ENCODE peak calls at places on chromosomes 2 and 18, in four cellular contexts. One of them, this sample, is unnamed.

GRCh38 chr2:117832905-117833613 is 18.6 kb downstream of the DDX18 start:
- DNase-seq in neuronal stem cell: no peak
- DNase-seq in PC-3: peak
- DNase-seq in hepatocyte: peak
- DNase-seq in this sample: peak

GRCh38 chr2:100786297-100786658 is 33.7 kb upstream of the NPAS2 start:
- DNase-seq in neuronal stem cell: no peak
- DNase-seq in PC-3: peak
- DNase-seq in hepatocyte: no peak
- DNase-seq in this sample: peak

GRCh38 chr2:86632672-86633071 is 9.0 kb upstream of the RNF103 start:
- DNase-seq in neuronal stem cell: no peak
- DNase-seq in PC-3: peak
- DNase-seq in hepatocyte: peak
- DNase-seq in this sample: no peak

GRCh38 chr2:146982393-146982846 is 862.4 kb upstream of the ACVR2A start:
- DNase-seq in neuronal stem cell: no peak
- DNase-seq in PC-3: no peak
- DNase-seq in hepatocyte: peak
- DNase-seq in this sample: peak

GRCh38 chr2:47984041-47984440 is 77.7 kb upstream of the FBXO11 start:
- DNase-seq in neuronal stem cell: no peak
- DNase-seq in PC-3: peak
- DNase-seq in hepatocyte: no peak
- DNase-seq in this sample: no peak

GRCh38 chr2:207408086-207408794 is 121.5 kb upstream of the CREB1 start:
- DNase-seq in neuronal stem cell: no peak
- DNase-seq in PC-3: peak
- DNase-seq in hepatocyte: no peak
- DNase-seq in this sample: peak

GRCh38 chr2:152499411-152499810 is 164.4 kb downstream of the FMNL2 start:
- DNase-seq in neuronal stem cell: no peak
- DNase-seq in PC-3: no peak
- DNase-seq in hepatocyte: no peak
- DNase-seq in this sample: no peak

GRCh38 chr2:157460384-157460837 is 16.5 kb upstream of the CYTIP start:
- DNase-seq in neuronal stem cell: peak
- DNase-seq in PC-3: no peak
- DNase-seq in hepatocyte: peak
- DNase-seq in this sample: no peak

GRCh38 chr2:182318466-182319309 is 108.1 kb downstream of the PDE1A start:
- DNase-seq in neuronal stem cell: no peak
- DNase-seq in PC-3: no peak
- DNase-seq in hepatocyte: no peak
- DNase-seq in this sample: peak

GRCh38 chr2:216535454-216535995 is 36.9 kb downstream of the RPL37A start:
- DNase-seq in neuronal stem cell: no peak
- DNase-seq in PC-3: peak
- DNase-seq in hepatocyte: peak
- DNase-seq in this sample: peak

GRCh38 chr2:190379249-190379964 is 28.7 kb upstream of the MFSD6 start:
- DNase-seq in neuronal stem cell: no peak
- DNase-seq in PC-3: peak
- DNase-seq in hepatocyte: peak
- DNase-seq in this sample: no peak

GRCh38 chr2:187640926-187641510 is 86.8 kb upstream of the TFPI start:
- DNase-seq in neuronal stem cell: no peak
- DNase-seq in PC-3: no peak
- DNase-seq in hepatocyte: no peak
- DNase-seq in this sample: no peak

GRCh38 chr2:178190938-178191910 is 3.1 kb upstream of the OSBPL6 start:
- DNase-seq in neuronal stem cell: no peak
- DNase-seq in PC-3: peak
- DNase-seq in hepatocyte: no peak
- DNase-seq in this sample: peak

GRCh38 chr2:149658553-149658952 is 71.0 kb upstream of the MMADHC start:
- DNase-seq in neuronal stem cell: no peak
- DNase-seq in PC-3: peak
- DNase-seq in hepatocyte: no peak
- DNase-seq in this sample: no peak

GRCh38 chr2:81481994-81482368 is 1177.4 kb upstream of the LRRTM1 start:
- DNase-seq in neuronal stem cell: no peak
- DNase-seq in PC-3: no peak
- DNase-seq in hepatocyte: no peak
- DNase-seq in this sample: no peak

GRCh38 chr2:67083978-67084377 is 313.2 kb upstream of the ETAA1 start:
- DNase-seq in neuronal stem cell: no peak
- DNase-seq in PC-3: no peak
- DNase-seq in hepatocyte: peak
- DNase-seq in this sample: no peak

GRCh38 chr2:219605607-219605954 is 7.9 kb downstream of the STK11IP start:
- DNase-seq in neuronal stem cell: no peak
- DNase-seq in PC-3: no peak
- DNase-seq in hepatocyte: no peak
- DNase-seq in this sample: no peak

GRCh38 chr2:66929632-66930385 is 467.3 kb upstream of the ETAA1 start:
- DNase-seq in neuronal stem cell: no peak
- DNase-seq in PC-3: peak
- DNase-seq in hepatocyte: peak
- DNase-seq in this sample: peak

GRCh38 chr18:23307567-23308295 is 145.4 kb upstream of the RIOK3 start:
- DNase-seq in neuronal stem cell: no peak
- DNase-seq in PC-3: peak
- DNase-seq in hepatocyte: no peak
- DNase-seq in this sample: peak

GRCh38 chr18:63376493-63377053 is 9.6 kb upstream of the KDSR start:
- DNase-seq in neuronal stem cell: no peak
- DNase-seq in PC-3: no peak
- DNase-seq in hepatocyte: no peak
- DNase-seq in this sample: peak

GRCh38 chr2:146068051-146068450 is 1548.1 kb upstream of the ZEB2 start:
- DNase-seq in neuronal stem cell: no peak
- DNase-seq in PC-3: no peak
- DNase-seq in hepatocyte: no peak
- DNase-seq in this sample: no peak

GRCh38 chr2:155815851-155816250 is 516.7 kb downstream of the NR4A2 start:
- DNase-seq in neuronal stem cell: peak
- DNase-seq in PC-3: peak
- DNase-seq in hepatocyte: peak
- DNase-seq in this sample: peak

GRCh38 chr18:56162871-56163270 is 475.5 kb downstream of the TXNL1 start:
- DNase-seq in neuronal stem cell: no peak
- DNase-seq in PC-3: no peak
- DNase-seq in hepatocyte: no peak
- DNase-seq in this sample: no peak

GRCh38 chr2:232353096-232353495 is 25.5 kb upstream of the ALPP start:
- DNase-seq in neuronal stem cell: no peak
- DNase-seq in PC-3: no peak
- DNase-seq in hepatocyte: no peak
- DNase-seq in this sample: no peak

GRCh38 chr18:53943463-53943862 is 281.0 kb downstream of the MBD2 start:
- DNase-seq in neuronal stem cell: no peak
- DNase-seq in PC-3: no peak
- DNase-seq in hepatocyte: no peak
- DNase-seq in this sample: no peak

GRCh38 chr18:30623401-30624065 is 419.0 kb downstream of the DSC3 start:
- DNase-seq in neuronal stem cell: no peak
- DNase-seq in PC-3: peak
- DNase-seq in hepatocyte: no peak
- DNase-seq in this sample: peak

DNA sequence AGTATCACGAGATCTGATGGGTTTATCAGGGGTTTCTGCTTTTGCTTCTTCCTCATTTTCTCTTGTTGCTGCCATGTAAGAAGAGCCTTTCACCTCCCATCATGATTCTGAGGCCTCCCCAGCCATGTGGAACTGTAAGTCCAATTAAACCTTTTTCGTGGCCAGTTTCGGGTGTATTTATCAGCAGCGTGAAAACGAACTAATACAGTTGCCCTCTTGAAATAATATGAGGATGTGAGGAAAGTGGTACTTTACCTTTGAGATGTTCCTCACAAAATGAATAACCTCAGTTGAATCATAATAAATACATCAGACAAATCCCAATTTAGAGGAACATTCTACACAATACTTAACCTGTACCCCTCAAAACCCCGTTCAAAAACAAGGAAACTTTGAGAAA is 356.4 kb downstream of the CPS1 start:
- DNase-seq in neuronal stem cell: no peak
- DNase-seq in PC-3: no peak
- DNase-seq in hepatocyte: no peak
- DNase-seq in this sample: no peak
- H2AFZ ChIP-seq in neuronal stem cell: no peak
- H2AFZ ChIP-seq in PC-3: no peak
- H2AFZ ChIP-seq in hepatocyte: no peak
- H2AFZ ChIP-seq in this sample: no peak

DNA sequence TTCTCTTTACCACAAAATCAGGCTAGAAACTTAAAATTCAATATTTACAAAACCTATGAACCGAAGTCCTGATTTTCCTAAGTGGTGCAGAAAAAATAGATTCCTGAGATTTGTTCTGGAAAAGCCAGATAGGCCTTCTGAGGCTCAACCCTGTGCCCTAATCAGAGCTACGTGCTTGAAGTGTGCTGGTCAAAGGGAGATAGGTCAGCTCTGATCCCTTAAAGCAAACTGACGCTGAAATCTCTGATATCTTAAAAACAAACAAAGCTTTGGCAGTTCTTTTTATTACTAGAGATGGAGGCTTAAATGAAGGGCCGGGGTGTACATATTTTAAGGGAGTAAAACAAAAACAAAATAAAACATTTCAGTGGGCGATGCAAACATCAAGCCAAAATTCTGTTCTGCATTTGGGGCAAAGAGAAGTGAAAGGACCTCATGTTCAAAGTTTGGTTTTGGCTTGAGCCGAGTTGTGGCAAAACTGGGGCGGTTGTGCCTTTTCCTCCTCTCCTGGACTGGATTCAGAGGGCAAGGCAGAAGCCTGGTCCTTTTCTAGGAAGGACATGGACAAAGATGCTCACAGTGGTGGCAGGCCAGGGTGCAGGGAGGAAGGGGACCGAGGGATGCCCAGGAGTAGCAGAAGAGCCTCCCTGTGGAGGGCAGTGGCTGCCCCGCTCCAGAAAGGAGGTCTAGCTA is 295.0 kb downstream of the CDCA7 start:
- DNase-seq in neuronal stem cell: no peak
- DNase-seq in PC-3: no peak
- DNase-seq in hepatocyte: no peak
- DNase-seq in this sample: no peak
- H2AFZ ChIP-seq in neuronal stem cell: no peak
- H2AFZ ChIP-seq in PC-3: no peak
- H2AFZ ChIP-seq in hepatocyte: peak
- H2AFZ ChIP-seq in this sample: no peak

GRCh38 chr18:73456643-73457042 is 588.9 kb upstream of the NETO1 start:
- DNase-seq in neuronal stem cell: no peak
- DNase-seq in PC-3: no peak
- DNase-seq in hepatocyte: no peak
- DNase-seq in this sample: no peak

GRCh38 chr18:73458186-73458964 is 590.6 kb upstream of the NETO1 start:
- DNase-seq in neuronal stem cell: no peak
- DNase-seq in PC-3: no peak
- DNase-seq in hepatocyte: no peak
- DNase-seq in this sample: no peak

GRCh38 chr18:73461780-73462059 is 593.9 kb upstream of the NETO1 start:
- DNase-seq in neuronal stem cell: no peak
- DNase-seq in PC-3: no peak
- DNase-seq in hepatocyte: no peak
- DNase-seq in this sample: peak

GRCh38 chr18:73461038-73461779 is 593.4 kb upstream of the NETO1 start:
- DNase-seq in neuronal stem cell: no peak
- DNase-seq in PC-3: no peak
- DNase-seq in hepatocyte: peak
- DNase-seq in this sample: no peak

DNA sequence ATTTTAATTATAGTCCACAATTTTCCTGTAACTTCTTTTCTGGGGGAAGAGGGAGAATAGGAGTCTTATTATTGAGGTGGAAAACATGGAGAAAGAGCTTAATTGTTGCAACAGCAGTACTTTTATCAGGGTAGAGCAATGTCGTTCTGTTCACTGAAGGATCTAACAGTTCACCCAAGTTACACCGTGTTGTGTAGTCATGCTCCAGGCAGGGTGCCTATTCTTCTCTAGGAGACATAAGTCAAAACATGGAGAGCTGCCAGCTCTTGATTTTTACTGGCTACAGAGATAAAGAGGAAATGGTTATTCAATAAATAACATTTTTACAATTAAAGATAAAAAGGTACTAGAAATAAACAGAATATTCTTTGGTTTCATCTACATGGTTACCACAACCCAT is 594.3 kb upstream of the NETO1 start:
- DNase-seq in neuronal stem cell: no peak
- DNase-seq in PC-3: peak
- DNase-seq in hepatocyte: no peak
- DNase-seq in this sample: peak
- H2AFZ ChIP-seq in neuronal stem cell: no peak
- H2AFZ ChIP-seq in PC-3: no peak
- H2AFZ ChIP-seq in hepatocyte: no peak
- H2AFZ ChIP-seq in this sample: peak

DNA sequence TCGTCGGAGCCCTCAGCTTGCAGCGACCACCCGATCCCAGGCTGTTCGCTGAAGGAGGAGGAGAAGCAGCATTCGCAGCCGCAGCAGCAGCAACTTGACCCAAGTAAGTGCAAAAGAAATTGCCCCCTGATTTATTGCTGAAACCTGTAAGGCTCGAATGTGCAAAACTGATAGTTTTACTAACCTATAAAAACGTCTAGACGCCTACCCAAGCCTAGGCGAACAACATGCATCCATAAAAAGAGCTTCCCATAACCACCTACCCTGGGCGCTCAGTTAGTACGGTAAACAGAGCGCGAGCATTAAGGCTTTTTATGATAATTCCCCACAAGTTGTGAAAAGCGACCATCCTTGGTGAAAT is 944 bp downstream of the HOXD9 start:
- DNase-seq in neuronal stem cell: no peak
- DNase-seq in PC-3: no peak
- DNase-seq in hepatocyte: no peak
- DNase-seq in this sample: no peak
- H2AFZ ChIP-seq in neuronal stem cell: peak
- H2AFZ ChIP-seq in PC-3: no peak
- H2AFZ ChIP-seq in hepatocyte: no peak
- H2AFZ ChIP-seq in this sample: no peak

DNA sequence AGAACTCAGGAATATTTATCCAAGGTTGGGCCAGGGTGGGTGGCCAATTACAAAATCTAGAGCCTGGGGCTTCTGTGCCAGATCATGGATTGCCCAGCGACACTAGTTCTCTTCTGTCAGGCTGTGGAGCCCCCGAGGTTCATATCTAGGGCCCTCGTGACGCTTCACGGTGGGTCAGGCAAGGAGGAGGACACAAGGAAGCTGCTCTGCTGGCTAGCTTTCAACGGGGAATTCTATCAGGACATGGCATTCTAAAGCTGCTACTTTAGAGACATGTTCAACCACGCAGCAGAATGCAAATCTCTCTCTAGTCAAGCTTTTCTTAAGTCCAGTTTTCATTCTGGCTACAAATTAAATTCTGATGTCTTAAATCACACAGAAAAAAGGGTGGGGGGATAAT is 180.3 kb downstream of the THADA start:
- DNase-seq in neuronal stem cell: no peak
- DNase-seq in PC-3: no peak
- DNase-seq in hepatocyte: no peak
- DNase-seq in this sample: no peak
- H2AFZ ChIP-seq in neuronal stem cell: no peak
- H2AFZ ChIP-seq in PC-3: no peak
- H2AFZ ChIP-seq in hepatocyte: no peak
- H2AFZ ChIP-seq in this sample: no peak